ENCODE peak calls at places on chromosomes 13 and 19, in five cellular contexts. One of them, this sample, is unnamed.

GRCh38 chr19:38172001-38172400 is 52.0 kb downstream of the DPF1 start:
- DNase-seq in HCEC 1CT: no peak
- DNase-seq in EL: no peak
- DNase-seq in HEK293T: no peak
- DNase-seq in T-helper 2 cell: no peak
- DNase-seq in this sample: no peak

GRCh38 chr19:1384478-1385110 is 887 bp downstream of the NDUFS7 start:
- DNase-seq in EL: no peak
- DNase-seq in T-helper 2 cell: no peak
- DNase-seq in HEK293T: no peak
- DNase-seq in HCEC 1CT: no peak
- DNase-seq in this sample: no peak

GRCh38 chr13:32752997-32753606 is 166.8 kb downstream of the PDS5B start:
- DNase-seq in EL: no peak
- DNase-seq in T-helper 2 cell: no peak
- DNase-seq in HCEC 1CT: no peak
- DNase-seq in HEK293T: no peak
- DNase-seq in this sample: no peak

GRCh38 chr19:38736413-38737280 is 7.6 kb downstream of the CAPN12 start:
- DNase-seq in HEK293T: peak
- DNase-seq in T-helper 2 cell: peak
- DNase-seq in EL: peak
- DNase-seq in HCEC 1CT: no peak
- DNase-seq in this sample: no peak

GRCh38 chr13:98033277-98034247 is 80.1 kb downstream of the IPO5 start:
- DNase-seq in T-helper 2 cell: no peak
- DNase-seq in EL: peak
- DNase-seq in HCEC 1CT: peak
- DNase-seq in HEK293T: peak
- DNase-seq in this sample: peak

GRCh38 chr13:70183041-70183440 is 74.8 kb upstream of the KLHL1 start:
- DNase-seq in T-helper 2 cell: no peak
- DNase-seq in EL: no peak
- DNase-seq in HCEC 1CT: no peak
- DNase-seq in HEK293T: no peak
- DNase-seq in this sample: no peak

GRCh38 chr13:110150384-110151091 is 156.4 kb downstream of the COL4A1 start:
- DNase-seq in T-helper 2 cell: no peak
- DNase-seq in EL: peak
- DNase-seq in HEK293T: no peak
- DNase-seq in HCEC 1CT: peak
- DNase-seq in this sample: no peak

GRCh38 chr19:41339936-41340335 is 13.8 kb downstream of the TGFB1 start:
- DNase-seq in HCEC 1CT: peak
- DNase-seq in T-helper 2 cell: no peak
- DNase-seq in EL: peak
- DNase-seq in HEK293T: no peak
- DNase-seq in this sample: no peak

This sample was measured in endothelial cell.